ENCODE peak calls at places on chromosomes 1 and 21, in eight cellular contexts. B is stimulated activated CD8-positive, alpha-beta memory T cell treated with anti-CD3 and anti-CD28 coated beads, Interleukin-15, amount 100 ng/mL, for 48 hours; X is heart left ventricle; G is HCT116; K is dorsolateral prefrontal cortex; M is NAMALWA; V is A549; H is fibroblast of mammary gland. O is an unnamed sample.

GRCh38 chr1:21313146-21313885 is 23.1 kb upstream of the ECE1 start:
- DNase-seq in B (no peak), X (no peak), G (no peak), K (no peak), M (no peak), V (no peak), H (peak; percentile 84), O (no peak)

GRCh38 chr1:94633051-94633450 is 91.5 kb upstream of the F3 start:
- DNase-seq in B (no peak), X (no peak), G (no peak), K (no peak), M (no peak), V (no peak), H (peak; percentile 67), O (no peak)

GRCh38 chr1:111193712-111194480 is 6.5 kb downstream of the DENND2D start:
- DNase-seq in B (no peak), X (no peak), G (no peak), K (no peak), M (no peak), V (no peak), H (no peak), O (no peak)

GRCh38 chr1:56301791-56302190 is 277.6 kb downstream of the PLPP3 start:
- DNase-seq in B (no peak), X (no peak), G (no peak), K (no peak), M (no peak), V (peak; percentile 13), H (peak; percentile 89), O (no peak)

GRCh38 chr1:163366555-163366954 is 44.8 kb downstream of the NUF2 start:
- DNase-seq in B (no peak), X (no peak), G (no peak), K (no peak), M (no peak), V (no peak), H (no peak), O (no peak)

GRCh38 chr1:44296067-44296466 is 59.0 kb downstream of the ERI3 start:
- DNase-seq in B (no peak), X (no peak), G (no peak), K (no peak), M (no peak), V (no peak), H (no peak), O (no peak)

GRCh38 chr1:37108596-37109188 is 74.4 kb upstream of the GRIK3 start:
- DNase-seq in B (no peak), X (no peak), G (no peak), K (no peak), M (no peak), V (no peak), H (no peak), O (no peak)

GRCh38 chr1:87518794-87519193 is 190.1 kb downstream of the LMO4 start:
- DNase-seq in B (no peak), X (no peak), G (no peak), K (no peak), M (no peak), V (no peak), H (no peak), O (no peak)

GRCh38 chr1:109504974-109505373 is 4.6 kb downstream of the AMIGO1 start:
- DNase-seq in B (no peak), X (no peak), G (no peak), K (no peak), M (no peak), V (no peak), H (no peak), O (no peak)

GRCh38 chr1:184302346-184302745 is 84.5 kb upstream of the C1orf21 start:
- DNase-seq in B (no peak), X (no peak), G (no peak), K (no peak), M (no peak), V (no peak), H (no peak), O (no peak)

GRCh38 chr1:88188038-88188437 is 496.0 kb upstream of the PKN2 start:
- DNase-seq in B (no peak), X (no peak), G (no peak), K (no peak), M (no peak), V (no peak), H (no peak), O (no peak)

GRCh38 chr1:118914379-118915161 is 73.6 kb downstream of the TBX15 start:
- DNase-seq in B (no peak), X (no peak), G (no peak), K (no peak), M (no peak), V (peak; percentile 59), H (no peak), O (no peak)

GRCh38 chr1:110773813-110774212 is 99.1 kb upstream of the KCNA3 start:
- DNase-seq in B (no peak), X (no peak), G (no peak), K (no peak), M (no peak), V (no peak), H (no peak), O (no peak)

GRCh38 chr21:36695671-36696389 is 3.1 kb upstream of the SIM2 start:
- DNase-seq in B (no peak), X (no peak), G (no peak), K (no peak), M (no peak), V (no peak), H (no peak), O (no peak)

GRCh38 chr1:115781343-115781742 is 12.8 kb upstream of the CASQ2 start:
- DNase-seq in B (no peak), X (no peak), G (no peak), K (no peak), M (no peak), V (no peak), H (peak; percentile 95), O (peak; percentile 72)

GRCh38 chr1:53654216-53655210 is 84.5 kb downstream of the GLIS1 start:
- DNase-seq in B (no peak), X (no peak), G (no peak), K (no peak), M (no peak), V (no peak), H (peak; percentile 67), O (no peak)

GRCh38 chr1:88463401-88463800 is 220.7 kb upstream of the PKN2 start:
- DNase-seq in B (no peak), X (no peak), G (no peak), K (no peak), M (no peak), V (no peak), H (no peak), O (no peak)

GRCh38 chr1:216140650-216141547 is 282.3 kb downstream of the USH2A start:
- DNase-seq in B (no peak), X (no peak), G (no peak), K (no peak), M (no peak), V (no peak), H (peak; percentile 47), O (no peak)

GRCh38 chr1:233879841-233880240 is 24.6 kb upstream of the SLC35F3 start:
- DNase-seq in B (no peak), X (no peak), G (no peak), K (no peak), M (no peak), V (no peak), H (no peak), O (no peak)

GRCh38 chr1:117367769-117368059 is 465 bp downstream of the MAN1A2 start:
- DNase-seq in B (no peak), X (no peak), G (no peak), K (no peak), M (peak; percentile 72), V (no peak), H (no peak), O (no peak)

GRCh38 chr1:53842347-53842746 is 4.3 kb upstream of the NDC1 start:
- DNase-seq in B (no peak), X (no peak), G (no peak), K (no peak), M (no peak), V (no peak), H (no peak), O (no peak)

GRCh38 chr1:17094664-17095063 is 24.6 kb downstream of the PADI2 start:
- DNase-seq in B (no peak), X (no peak), G (no peak), K (no peak), M (no peak), V (no peak), H (no peak), O (no peak)

O was measured in keratinocyte.